ENCODE peak calls at places on chromosomes 4 and X, in seven cellular contexts. V is cardiac muscle cell, P is astrocyte of the cerebellum, W is foreskin fibroblast, D is heart left ventricle, L is GM13976, M is ascending aorta. G is an unnamed sample.
A peak's percentile ranks its signal among the peaks of the same experiment; 100 is the strongest.

GRCh38 chrX:50107470-50107869 is 93.3 kb downstream of the AKAP4 start:
- DNase-seq in V (peak; percentile 2), P (no peak), W (no peak), D (no peak), L (no peak), M (no peak), G (no peak)

GRCh38 chr4:82704156-82704555 is 94.4 kb downstream of the SCD5 start:
- DNase-seq in V (peak; percentile 57), P (no peak), W (peak; percentile 33), D (no peak), L (no peak), M (no peak), G (no peak)

GRCh38 chr4:138507527-138507926 is 265.4 kb upstream of the SLC7A11 start:
- DNase-seq in V (peak; percentile 54), P (no peak), W (peak; percentile 65), D (no peak), L (no peak), M (no peak), G (no peak)

GRCh38 chrX:132001127-132001526 is 22.0 kb upstream of the STK26 start:
- DNase-seq in V (no peak), P (no peak), W (no peak), D (no peak), L (no peak), M (no peak), G (no peak)

GRCh38 chr4:38034986-38035882 is 75.0 kb downstream of the PTTG2 start:
- DNase-seq in V (peak; percentile 78), P (peak; percentile 60), W (peak; percentile 53), D (no peak), L (peak; percentile 70), M (no peak), G (peak; percentile 26)

GRCh38 chr4:168812806-168813205 is 197.2 kb downstream of the CBR4 start:
- DNase-seq in V (peak; percentile 25), P (no peak), W (no peak), D (no peak), L (no peak), M (no peak), G (no peak)

GRCh38 chrX:125306335-125306866 is 13.3 kb upstream of the TEX13C start:
- DNase-seq in V (no peak), P (no peak), W (no peak), D (no peak), L (no peak), M (no peak), G (no peak)

GRCh38 chrX:2351321-2351720 is 149.5 kb downstream of the DHRSX start:
- DNase-seq in V (peak; percentile 59), P (no peak), W (peak; percentile 93), D (no peak), L (no peak), M (no peak), G (peak; percentile 69)

GRCh38 chr4:147843162-147843561 is 111.3 kb downstream of the ARHGAP10 start:
- DNase-seq in V (no peak), P (no peak), W (no peak), D (no peak), L (peak; percentile 40), M (no peak), G (no peak)

GRCh38 chr4:169338246-169338645 is 67.5 kb upstream of the SH3RF1 start:
- DNase-seq in V (no peak), P (no peak), W (no peak), D (no peak), L (no peak), M (no peak), G (no peak)

GRCh38 chrX:150517303-150517896 is 51.0 kb upstream of the MTM1 start:
- DNase-seq in V (peak; percentile 34), P (no peak), W (peak; percentile 45), D (no peak), L (no peak), M (no peak), G (no peak)

GRCh38 chrX:132631579-132632232 is 142.9 kb upstream of the MBNL3 start:
- DNase-seq in V (peak; percentile 53), P (peak; percentile 19), W (no peak), D (no peak), L (peak; percentile 11), M (no peak), G (no peak)

GRCh38 chr4:171025776-171026175 is 787.4 kb upstream of the GALNTL6 start:
- DNase-seq in V (no peak), P (no peak), W (no peak), D (no peak), L (no peak), M (no peak), G (no peak)

GRCh38 chrX:115030635-115031034 is 13.2 kb upstream of the IL13RA2 start:
- DNase-seq in V (no peak), P (no peak), W (no peak), D (no peak), L (no peak), M (no peak), G (no peak)

GRCh38 chrX:323721-324628 is 5.4 kb upstream of the GTPBP6 start:
- DNase-seq in V (peak; percentile 72), P (peak; percentile 70), W (peak; percentile 29), D (peak; percentile 38), L (no peak), M (no peak), G (no peak)

GRCh38 chrX:121389976-121390709 is 342.7 kb downstream of the GLUD2 start:
- DNase-seq in V (no peak), P (peak; percentile 0), W (peak; percentile 22), D (no peak), L (no peak), M (no peak), G (no peak)

GRCh38 chr4:179307297-179308136 is 1865.3 kb upstream of the AGA start:
- DNase-seq in V (peak; percentile 10), P (peak; percentile 1), W (peak; percentile 1), D (no peak), L (peak; percentile 32), M (no peak), G (no peak)

GRCh38 chr4:121096629-121097028 is 24.3 kb upstream of the NDNF start:
- DNase-seq in V (peak; percentile 58), P (peak; percentile 26), W (peak; percentile 10), D (no peak), L (peak; percentile 18), M (no peak), G (no peak)

GRCh38 chrX:120350458-120351138 is 11.3 kb upstream of the ATP1B4 start:
- DNase-seq in V (no peak), P (no peak), W (no peak), D (no peak), L (no peak), M (no peak), G (no peak)

GRCh38 chr4:25361253-25361652 is 15.8 kb upstream of the ANAPC4 start:
- DNase-seq in V (no peak), P (no peak), W (no peak), D (no peak), L (no peak), M (no peak), G (no peak)

GRCh38 chr4:25367877-25368276 is 9.2 kb upstream of the ANAPC4 start:
- DNase-seq in V (no peak), P (no peak), W (no peak), D (no peak), L (no peak), M (no peak), G (no peak)

GRCh38 chr4:25370242-25370641 is 6.8 kb upstream of the ANAPC4 start:
- DNase-seq in V (no peak), P (no peak), W (no peak), D (no peak), L (no peak), M (no peak), G (no peak)

GRCh38 chr4:25368315-25368714 is 8.7 kb upstream of the ANAPC4 start:
- DNase-seq in V (peak; percentile 36), P (no peak), W (no peak), D (no peak), L (no peak), M (no peak), G (no peak)

DNA sequence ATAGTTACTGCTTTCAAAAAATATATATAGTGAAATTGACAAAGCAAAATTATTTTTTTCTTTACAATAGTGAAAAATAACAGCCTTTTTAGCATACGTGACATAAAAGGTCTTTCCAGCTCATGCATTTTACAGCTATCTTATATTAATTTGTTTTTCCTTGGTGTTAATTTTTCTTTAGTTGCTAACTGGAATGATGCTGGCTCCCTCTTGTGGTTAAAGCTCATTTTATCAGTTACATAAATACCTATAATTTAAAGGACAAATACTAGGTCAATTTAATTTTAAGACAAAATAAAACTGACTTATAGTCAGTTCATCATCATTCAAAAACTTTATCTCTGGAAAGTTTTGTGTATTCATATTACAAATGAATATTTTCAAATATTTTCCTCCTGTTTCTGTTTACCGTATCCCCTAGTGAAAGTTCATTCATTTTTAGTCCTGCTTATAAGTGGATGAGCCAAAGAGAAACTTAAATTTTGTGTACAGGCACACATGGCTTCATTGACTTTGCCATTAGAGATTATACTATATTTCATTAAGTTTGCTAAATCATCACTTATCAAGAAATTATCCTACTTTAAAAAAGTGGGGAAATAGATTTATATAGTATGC is 9.9 kb upstream of the ANAPC4 start:
- DNase-seq in V (peak; percentile 70), P (peak; percentile 35), W (peak; percentile 29), D (no peak), L (peak; percentile 34), M (no peak), G (no peak)
- TF ChIP-seq CTCF in V (peak; percentile 57), P (peak; percentile 28), W (peak; percentile 48), D (peak; percentile 58), L (peak; percentile 49), M (peak; percentile 13), G (peak; percentile 40)

GRCh38 chr4:73707918-73708577 is 32.3 kb upstream of the CXCL8 start:
- DNase-seq in V (peak; percentile 93), P (peak; percentile 81), W (peak; percentile 89), D (no peak), L (no peak), M (peak; percentile 85), G (peak; percentile 67)
- TF ChIP-seq CTCF in V (no peak), P (no peak), W (no peak), D (no peak), L (no peak), M (no peak), G (no peak)

DNA sequence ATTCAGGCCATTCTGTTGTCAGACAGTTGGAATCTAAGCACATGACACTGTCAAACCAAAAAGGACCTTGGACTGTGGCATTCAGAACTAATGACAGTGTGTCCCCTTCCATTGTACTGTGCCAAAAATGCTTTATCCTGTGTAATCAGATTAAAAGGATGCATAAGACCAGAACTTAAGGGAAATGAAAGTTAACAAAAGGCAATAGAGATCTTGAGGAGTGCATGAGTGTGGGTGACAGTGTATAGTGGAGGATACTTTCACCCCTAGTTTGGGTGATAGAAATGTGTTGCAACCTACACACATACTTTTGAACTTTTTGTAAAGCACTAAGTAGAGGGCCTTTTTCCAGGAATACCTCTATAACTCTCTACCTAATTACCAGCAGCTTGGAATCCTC is 4.5 kb downstream of the CYSLTR1 start:
- DNase-seq in V (no peak), P (no peak), W (no peak), D (no peak), L (no peak), M (no peak), G (no peak)
- TF ChIP-seq CTCF in V (no peak), P (no peak), W (no peak), D (no peak), L (no peak), M (no peak), G (no peak)

DNA sequence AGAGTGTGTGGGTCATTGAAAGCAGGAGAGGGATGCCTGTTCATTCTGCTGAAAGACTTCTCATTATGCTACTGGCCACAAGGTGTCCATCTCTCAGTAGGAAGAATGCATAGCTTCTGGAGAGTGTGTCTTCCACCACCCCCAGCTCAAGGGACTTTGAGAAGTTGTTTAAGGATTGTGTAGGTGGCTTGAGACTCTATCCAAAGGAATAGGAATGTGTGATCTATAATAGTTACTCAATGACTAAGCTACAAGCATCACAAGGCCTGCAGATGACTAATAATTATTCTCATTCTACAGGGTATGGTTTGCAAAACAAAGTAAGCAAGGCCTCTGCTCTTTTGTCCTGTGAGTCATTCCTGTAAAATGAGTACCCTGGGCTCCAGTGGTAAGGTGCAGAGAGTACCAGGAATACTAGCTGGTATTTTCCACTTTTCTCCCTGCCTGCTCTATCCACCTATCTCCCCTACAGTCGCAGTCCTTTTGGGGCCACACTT is 279.8 kb upstream of the BOD1L1 start:
- DNase-seq in V (peak; percentile 91), P (peak; percentile 85), W (peak; percentile 94), D (no peak), L (no peak), M (no peak), G (peak; percentile 94)
- TF ChIP-seq CTCF in V (peak; percentile 29), P (peak; percentile 41), W (peak; percentile 40), D (peak; percentile 7), L (no peak), M (no peak), G (peak; percentile 40)